ENCODE peak calls at places on chromosomes 1 and 21, in seven cellular contexts. G is left ventricle myocardium inferior, E is coronary artery, Q is MM.1S, L is neural progenitor cell, K is osteoblast, C is tibial artery. P is an unnamed sample.

GRCh38 chr21:37368536-37369279 is 2.1 kb downstream of the DYRK1A start:
- DNase-seq in K (no peak), L (no peak), C (no peak), G (no peak), Q (no peak), E (no peak), P (no peak)

GRCh38 chr1:203644661-203645510 is 18.3 kb downstream of the ATP2B4 start:
- DNase-seq in E (no peak), C (no peak), G (no peak), Q (no peak), K (peak; percentile 82), L (no peak), P (no peak)

GRCh38 chr1:42979037-42979432 is 20.4 kb upstream of the SLC2A1 start:
- DNase-seq in E (no peak), L (no peak), K (no peak), Q (no peak), G (no peak), C (no peak), P (no peak)

GRCh38 chr1:117051224-117052064 is 8.7 kb upstream of the TTF2 start:
- DNase-seq in C (no peak), G (no peak), K (peak; percentile 73), L (no peak), Q (no peak), E (no peak), P (no peak)

GRCh38 chr1:240337795-240338194 is 246.1 kb downstream of the FMN2 start:
- DNase-seq in L (no peak), E (no peak), K (peak; percentile 71), C (peak; percentile 21), G (no peak), Q (no peak), P (peak; percentile 92)

GRCh38 chr1:84103197-84103992 is 40.7 kb upstream of the PRKACB start:
- DNase-seq in G (peak; percentile 37), K (peak; percentile 15), Q (peak; percentile 9), C (peak; percentile 23), E (no peak), L (peak; percentile 46), P (peak; percentile 84)

GRCh38 chr1:43315963-43316737 is 15.4 kb downstream of the TIE1 start:
- DNase-seq in Q (no peak), C (no peak), E (no peak), G (no peak), L (no peak), K (peak; percentile 53), P (no peak)

GRCh38 chr1:98034505-98034904 is 113.7 kb upstream of the DPYD start:
- DNase-seq in C (no peak), G (no peak), K (no peak), E (no peak), Q (no peak), L (peak; percentile 6), P (no peak)

GRCh38 chr1:50705041-50705440 is 255.0 kb downstream of the FAF1 start:
- DNase-seq in C (no peak), G (no peak), E (no peak), Q (no peak), L (no peak), K (no peak), P (no peak)

GRCh38 chr1:201444792-201445191 is 23.3 kb upstream of the TNNI1 start:
- DNase-seq in K (no peak), Q (no peak), L (no peak), E (no peak), G (no peak), C (no peak), P (no peak)

GRCh38 chr21:18666725-18667124 is 263.1 kb upstream of the TMPRSS15 start:
- DNase-seq in C (no peak), L (no peak), G (no peak), Q (no peak), E (no peak), K (no peak), P (no peak)

GRCh38 chr1:170668301-170668789 is 4.4 kb downstream of the PRRX1 start:
- DNase-seq in K (no peak), L (peak; percentile 77), E (no peak), G (no peak), C (peak; percentile 71), Q (no peak), P (no peak)

DNA sequence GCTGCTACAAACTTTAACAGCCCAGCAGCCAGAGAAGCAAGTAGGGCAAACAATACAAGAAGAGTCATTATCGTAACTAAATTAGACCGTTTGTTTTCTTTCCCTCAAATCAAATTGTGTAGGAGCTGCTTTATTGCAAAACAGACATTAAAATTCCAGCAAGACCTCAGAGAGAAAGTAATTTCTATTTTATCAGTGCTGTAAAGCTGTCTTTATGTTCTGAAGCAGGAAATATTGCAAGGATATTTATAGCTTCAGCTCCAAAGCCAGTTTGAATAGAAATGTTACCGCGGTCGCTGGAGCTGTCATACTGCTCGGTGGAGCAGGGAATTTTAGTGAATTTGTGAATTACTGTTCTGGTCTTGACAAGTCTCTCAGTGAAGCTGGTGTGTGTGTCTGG is 503.8 kb upstream of the PLXNA2 start:
- DNase-seq in K (no peak), C (no peak), L (no peak), E (no peak), Q (no peak), G (no peak), P (no peak)
- H3K4me3 ChIP-seq in K (no peak overlapping the region), C (no peak overlapping the region), L (no peak overlapping the region), E (no peak overlapping the region), Q (no peak overlapping the region), G (no peak overlapping the region), P (no peak overlapping the region)

GRCh38 chr1:100724281-100724680 is 4.7 kb downstream of the VCAM1 start:
- DNase-seq in C (no peak), K (no peak), L (no peak), E (no peak), Q (no peak), G (no peak), P (no peak)

GRCh38 chr1:100720751-100721150 is 1.2 kb downstream of the VCAM1 start:
- DNase-seq in G (no peak), C (no peak), E (no peak), L (no peak), Q (no peak), K (no peak), P (no peak)

GRCh38 chr1:100722211-100722610 is 2.7 kb downstream of the VCAM1 start:
- DNase-seq in Q (no peak), L (no peak), G (no peak), E (no peak), C (no peak), K (no peak), P (no peak)

GRCh38 chr1:100719490-100719889 is at the start of gene VCAM1:
- DNase-seq in K (no peak), L (peak; percentile 66), E (no peak), Q (no peak), G (no peak), C (no peak), P (no peak)

DNA sequence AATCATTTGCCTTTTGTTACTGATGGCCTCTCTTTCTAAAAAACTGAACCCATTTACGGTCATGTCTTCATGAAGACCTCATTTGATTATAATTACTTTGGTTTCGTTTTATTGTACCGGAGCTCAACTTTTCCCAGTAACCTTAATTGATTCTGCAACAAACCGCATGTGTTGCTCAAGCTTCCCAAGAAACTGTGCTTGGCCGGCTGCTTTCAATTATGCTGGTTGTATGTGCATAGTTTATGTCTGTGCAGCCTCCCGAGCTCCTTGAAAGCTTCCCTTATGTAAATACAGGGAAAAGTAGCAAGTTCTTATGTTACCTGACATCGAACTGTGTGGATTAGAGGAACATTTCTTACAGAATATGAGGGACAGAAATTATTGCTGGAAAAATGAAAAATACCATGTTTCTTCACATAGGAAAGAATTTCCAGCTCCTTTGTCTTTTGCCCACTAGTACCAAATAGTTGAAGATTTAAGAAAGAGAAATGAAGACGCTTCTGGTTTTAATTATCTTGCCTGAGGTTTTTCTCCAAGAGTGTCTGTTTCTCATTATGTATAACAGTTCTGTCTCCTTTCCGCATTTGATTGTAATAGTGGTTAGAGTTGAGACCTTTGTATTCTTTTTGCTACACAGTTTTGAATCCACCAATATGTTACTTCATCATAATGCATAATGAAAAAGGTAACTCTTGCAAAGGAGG is 2.1 kb downstream of the VCAM1 start:
- DNase-seq in C (peak; percentile 45), G (no peak), K (no peak), E (no peak), L (no peak), Q (no peak), P (peak; percentile 86)
- H3K4me3 ChIP-seq in C (peak overlapping the region; percentile 17), G (peak overlapping the region; percentile 49), K (peak overlapping the region; percentile 78), E (peak overlapping the region; percentile 61), L (no peak overlapping the region), Q (no peak overlapping the region), P (peak overlapping the region; percentile 31)

GRCh38 chr1:155241851-155242264 is 13.4 kb downstream of the ENTREP3 start:
- DNase-seq in C (no peak), G (no peak), Q (no peak), L (no peak), E (no peak), K (no peak), P (no peak)

GRCh38 chr1:155242805-155243358 is 12.4 kb downstream of the ENTREP3 start:
- DNase-seq in E (no peak), K (no peak), Q (no peak), L (no peak), C (no peak), G (no peak), P (no peak)

GRCh38 chr1:155244368-155245162 is 10.7 kb downstream of the ENTREP3 start:
- DNase-seq in L (peak; percentile 96), E (peak; percentile 99), Q (peak; percentile 100), C (peak; percentile 99), K (peak; percentile 99), G (peak; percentile 97), P (peak; percentile 99)

GRCh38 chr1:155245163-155245524 is 10.1 kb downstream of the ENTREP3 start:
- DNase-seq in K (no peak), G (no peak), C (no peak), L (no peak), Q (no peak), E (no peak), P (no peak)

DNA sequence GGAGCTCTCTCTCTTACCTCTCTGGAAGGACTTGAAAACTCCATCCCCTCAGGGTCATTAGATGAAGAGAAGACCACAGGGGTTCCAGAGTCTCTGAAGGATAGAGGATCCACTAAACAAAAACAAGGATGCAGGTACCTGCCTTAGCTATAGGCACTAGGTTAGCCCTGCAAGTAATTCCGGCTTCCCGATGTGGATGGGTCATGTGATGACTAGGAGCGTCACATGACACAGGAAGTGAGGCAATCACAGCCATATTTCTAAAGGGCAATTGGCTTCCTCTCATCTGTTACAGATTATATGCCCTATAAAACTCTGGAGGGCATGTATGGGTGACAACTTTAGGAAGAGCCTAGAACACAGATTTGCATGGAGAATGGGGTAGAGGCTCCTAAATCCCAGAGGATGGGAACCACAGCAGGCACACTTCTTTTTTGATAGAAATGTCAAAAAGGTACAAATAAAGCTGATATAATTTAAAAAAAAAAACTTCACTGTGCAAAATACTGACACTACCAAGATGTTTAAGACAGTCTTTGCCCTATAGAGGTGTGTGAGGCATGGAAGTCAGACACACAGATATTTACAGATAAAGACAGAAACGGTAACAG is 14.1 kb downstream of the ENTREP3 start:
- DNase-seq in E (peak; percentile 79), C (peak; percentile 80), G (peak; percentile 41), L (peak; percentile 83), K (peak; percentile 92), Q (peak; percentile 89), P (peak; percentile 44)
- H3K4me3 ChIP-seq in E (peak overlapping the region; percentile 55), C (peak overlapping the region; percentile 41), G (peak overlapping the region; percentile 63), L (peak overlapping the region; percentile 50), K (peak overlapping the region; percentile 63), Q (peak overlapping the region; percentile 58), P (peak overlapping the region; percentile 48)

DNA sequence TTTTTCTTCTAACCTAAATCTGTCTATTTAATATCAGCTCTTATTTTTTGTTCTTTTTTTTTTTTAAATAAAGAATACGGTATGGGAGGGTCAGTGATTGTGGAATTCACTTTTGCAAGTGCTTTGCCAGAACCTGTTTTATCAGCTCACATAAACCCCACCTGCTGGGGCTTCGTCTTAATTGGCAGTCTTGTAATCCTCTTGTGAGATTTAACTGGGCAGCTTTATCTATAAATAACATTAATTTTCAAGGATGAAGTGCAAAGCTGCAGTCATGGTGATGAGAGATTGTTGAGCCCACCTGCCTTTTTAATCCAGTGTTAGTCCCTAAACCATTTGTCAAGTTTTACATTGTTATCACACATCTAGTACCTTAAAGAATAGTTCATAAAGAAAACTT is 18.2 kb upstream of the PDC start:
- DNase-seq in C (no peak), Q (no peak), E (no peak), L (no peak), K (no peak), G (no peak), P (no peak)
- H3K4me3 ChIP-seq in C (no peak overlapping the region), Q (no peak overlapping the region), E (no peak overlapping the region), L (no peak overlapping the region), K (no peak overlapping the region), G (no peak overlapping the region), P (no peak overlapping the region)